ENCODE peak calls at places on chromosomes 4 and X, in five cellular contexts. One of them, this sample, is unnamed.

GRCh38 chr4:108157655-108158054 is 11.1 kb downstream of the LEF1 start:
- DNase-seq in naive B cell: no peak
- DNase-seq in GM19239: no peak
- DNase-seq in stimulated activated CD4-positive, alpha-beta T cell treated with anti-CD3 and anti-CD28 coated beads, Interleukin-2, amount 100 ng/mL, for 24 hours: no peak
- DNase-seq in head of caudate nucleus: no peak
- DNase-seq in this sample: no peak

GRCh38 chr4:150818129-150818528 is 197.0 kb downstream of the LRBA start:
- DNase-seq in stimulated activated CD4-positive, alpha-beta T cell treated with anti-CD3 and anti-CD28 coated beads, Interleukin-2, amount 100 ng/mL, for 24 hours: no peak
- DNase-seq in head of caudate nucleus: no peak
- DNase-seq in naive B cell: no peak
- DNase-seq in GM19239: no peak
- DNase-seq in this sample: no peak

GRCh38 chrX:40300286-40300890 is 202.6 kb upstream of the BCOR start:
- DNase-seq in naive B cell: no peak
- DNase-seq in GM19239: no peak
- DNase-seq in stimulated activated CD4-positive, alpha-beta T cell treated with anti-CD3 and anti-CD28 coated beads, Interleukin-2, amount 100 ng/mL, for 24 hours: peak; percentile 15
- DNase-seq in head of caudate nucleus: no peak
- DNase-seq in this sample: no peak

GRCh38 chrX:152907084-152907651 is 9.3 kb downstream of the ZNF185 start:
- DNase-seq in head of caudate nucleus: no peak
- DNase-seq in GM19239: no peak
- DNase-seq in naive B cell: no peak
- DNase-seq in stimulated activated CD4-positive, alpha-beta T cell treated with anti-CD3 and anti-CD28 coated beads, Interleukin-2, amount 100 ng/mL, for 24 hours: no peak
- DNase-seq in this sample: no peak

GRCh38 chr4:186723207-186724047 is at the start of gene FAT1:
- DNase-seq in stimulated activated CD4-positive, alpha-beta T cell treated with anti-CD3 and anti-CD28 coated beads, Interleukin-2, amount 100 ng/mL, for 24 hours: peak; percentile 23
- DNase-seq in naive B cell: no peak
- DNase-seq in GM19239: peak; percentile 9
- DNase-seq in head of caudate nucleus: peak; percentile 69
- DNase-seq in this sample: no peak

GRCh38 chrX:12197030-12197429 is 58.8 kb downstream of the FRMPD4 start:
- DNase-seq in stimulated activated CD4-positive, alpha-beta T cell treated with anti-CD3 and anti-CD28 coated beads, Interleukin-2, amount 100 ng/mL, for 24 hours: no peak
- DNase-seq in head of caudate nucleus: no peak
- DNase-seq in naive B cell: no peak
- DNase-seq in GM19239: no peak
- DNase-seq in this sample: no peak

GRCh38 chr4:80452768-80453167 is 117.2 kb downstream of the CFAP299 start:
- DNase-seq in head of caudate nucleus: no peak
- DNase-seq in stimulated activated CD4-positive, alpha-beta T cell treated with anti-CD3 and anti-CD28 coated beads, Interleukin-2, amount 100 ng/mL, for 24 hours: no peak
- DNase-seq in naive B cell: no peak
- DNase-seq in GM19239: no peak
- DNase-seq in this sample: peak; percentile 76

GRCh38 chrX:53318766-53319353 is 37.5 kb upstream of the IQSEC2 start:
- DNase-seq in stimulated activated CD4-positive, alpha-beta T cell treated with anti-CD3 and anti-CD28 coated beads, Interleukin-2, amount 100 ng/mL, for 24 hours: no peak
- DNase-seq in head of caudate nucleus: peak; percentile 73
- DNase-seq in GM19239: no peak
- DNase-seq in naive B cell: no peak
- DNase-seq in this sample: no peak

GRCh38 chrX:107629533-107629909 is 1.2 kb downstream of the PRPS1 start:
- DNase-seq in naive B cell: no peak
- DNase-seq in stimulated activated CD4-positive, alpha-beta T cell treated with anti-CD3 and anti-CD28 coated beads, Interleukin-2, amount 100 ng/mL, for 24 hours: no peak
- DNase-seq in GM19239: no peak
- DNase-seq in head of caudate nucleus: no peak
- DNase-seq in this sample: peak; percentile 2

GRCh38 chrX:108712886-108713285 is 23.5 kb downstream of the IRS4 start:
- DNase-seq in stimulated activated CD4-positive, alpha-beta T cell treated with anti-CD3 and anti-CD28 coated beads, Interleukin-2, amount 100 ng/mL, for 24 hours: no peak
- DNase-seq in GM19239: no peak
- DNase-seq in head of caudate nucleus: no peak
- DNase-seq in naive B cell: no peak
- DNase-seq in this sample: no peak

GRCh38 chr4:149441338-149441737 is 374.3 kb downstream of the IQCM start:
- DNase-seq in GM19239: no peak
- DNase-seq in stimulated activated CD4-positive, alpha-beta T cell treated with anti-CD3 and anti-CD28 coated beads, Interleukin-2, amount 100 ng/mL, for 24 hours: no peak
- DNase-seq in head of caudate nucleus: no peak
- DNase-seq in naive B cell: no peak
- DNase-seq in this sample: peak; percentile 61

GRCh38 chrX:39158801-39159657 is 357.8 kb downstream of the MID1IP1 start:
- DNase-seq in head of caudate nucleus: no peak
- DNase-seq in stimulated activated CD4-positive, alpha-beta T cell treated with anti-CD3 and anti-CD28 coated beads, Interleukin-2, amount 100 ng/mL, for 24 hours: no peak
- DNase-seq in naive B cell: no peak
- DNase-seq in GM19239: no peak
- DNase-seq in this sample: peak; percentile 8

GRCh38 chr4:102586002-102586643 is 85.0 kb downstream of the NFKB1 start:
- DNase-seq in head of caudate nucleus: no peak
- DNase-seq in naive B cell: no peak
- DNase-seq in GM19239: no peak
- DNase-seq in stimulated activated CD4-positive, alpha-beta T cell treated with anti-CD3 and anti-CD28 coated beads, Interleukin-2, amount 100 ng/mL, for 24 hours: no peak
- DNase-seq in this sample: peak; percentile 57

GRCh38 chr4:107279729-107280128 is 243.6 kb upstream of the DKK2 start:
- DNase-seq in naive B cell: no peak
- DNase-seq in GM19239: no peak
- DNase-seq in head of caudate nucleus: no peak
- DNase-seq in stimulated activated CD4-positive, alpha-beta T cell treated with anti-CD3 and anti-CD28 coated beads, Interleukin-2, amount 100 ng/mL, for 24 hours: no peak
- DNase-seq in this sample: peak; percentile 79

GRCh38 chrX:121146059-121146628 is 98.7 kb downstream of the GLUD2 start:
- DNase-seq in naive B cell: no peak
- DNase-seq in GM19239: no peak
- DNase-seq in stimulated activated CD4-positive, alpha-beta T cell treated with anti-CD3 and anti-CD28 coated beads, Interleukin-2, amount 100 ng/mL, for 24 hours: no peak
- DNase-seq in head of caudate nucleus: no peak
- DNase-seq in this sample: peak; percentile 4

GRCh38 chr4:140061194-140061593 is 92.8 kb downstream of the MAML3 start:
- DNase-seq in stimulated activated CD4-positive, alpha-beta T cell treated with anti-CD3 and anti-CD28 coated beads, Interleukin-2, amount 100 ng/mL, for 24 hours: no peak
- DNase-seq in GM19239: no peak
- DNase-seq in head of caudate nucleus: no peak
- DNase-seq in naive B cell: no peak
- DNase-seq in this sample: no peak

GRCh38 chr4:120517966-120518365 is 404.6 kb downstream of the PRDM5 start:
- DNase-seq in head of caudate nucleus: no peak
- DNase-seq in GM19239: no peak
- DNase-seq in stimulated activated CD4-positive, alpha-beta T cell treated with anti-CD3 and anti-CD28 coated beads, Interleukin-2, amount 100 ng/mL, for 24 hours: no peak
- DNase-seq in naive B cell: no peak
- DNase-seq in this sample: peak; percentile 77

GRCh38 chrX:46722742-46723568 is 36.0 kb downstream of the SLC9A7 start:
- DNase-seq in naive B cell: no peak
- DNase-seq in stimulated activated CD4-positive, alpha-beta T cell treated with anti-CD3 and anti-CD28 coated beads, Interleukin-2, amount 100 ng/mL, for 24 hours: no peak
- DNase-seq in GM19239: no peak
- DNase-seq in head of caudate nucleus: no peak
- DNase-seq in this sample: peak; percentile 66

GRCh38 chr4:8747467-8747841 is 124.2 kb downstream of the HMX1 start:
- DNase-seq in GM19239: no peak
- DNase-seq in head of caudate nucleus: peak; percentile 33
- DNase-seq in stimulated activated CD4-positive, alpha-beta T cell treated with anti-CD3 and anti-CD28 coated beads, Interleukin-2, amount 100 ng/mL, for 24 hours: no peak
- DNase-seq in naive B cell: no peak
- DNase-seq in this sample: no peak

GRCh38 chrX:41302293-41302868 is 31.6 kb upstream of the DDX3X start:
- DNase-seq in naive B cell: no peak
- DNase-seq in GM19239: no peak
- DNase-seq in head of caudate nucleus: no peak
- DNase-seq in stimulated activated CD4-positive, alpha-beta T cell treated with anti-CD3 and anti-CD28 coated beads, Interleukin-2, amount 100 ng/mL, for 24 hours: no peak
- DNase-seq in this sample: peak; percentile 31

GRCh38 chrX:14497184-14497666 is 32.1 kb upstream of the GLRA2 start:
- DNase-seq in stimulated activated CD4-positive, alpha-beta T cell treated with anti-CD3 and anti-CD28 coated beads, Interleukin-2, amount 100 ng/mL, for 24 hours: peak; percentile 1
- DNase-seq in naive B cell: peak; percentile 1
- DNase-seq in head of caudate nucleus: no peak
- DNase-seq in GM19239: peak; percentile 1
- DNase-seq in this sample: no peak

GRCh38 chrX:13658602-13659001 is 5.7 kb downstream of the TCEANC start:
- DNase-seq in stimulated activated CD4-positive, alpha-beta T cell treated with anti-CD3 and anti-CD28 coated beads, Interleukin-2, amount 100 ng/mL, for 24 hours: no peak
- DNase-seq in head of caudate nucleus: no peak
- DNase-seq in GM19239: no peak
- DNase-seq in naive B cell: peak; percentile 60
- DNase-seq in this sample: peak; percentile 50

GRCh38 chr4:77020017-77020416 is 55.8 kb downstream of the CCNI start:
- DNase-seq in stimulated activated CD4-positive, alpha-beta T cell treated with anti-CD3 and anti-CD28 coated beads, Interleukin-2, amount 100 ng/mL, for 24 hours: no peak
- DNase-seq in naive B cell: no peak
- DNase-seq in GM19239: no peak
- DNase-seq in head of caudate nucleus: no peak
- DNase-seq in this sample: no peak

GRCh38 chr4:5050520-5050955 is 742 bp upstream of the STK32B start:
- DNase-seq in stimulated activated CD4-positive, alpha-beta T cell treated with anti-CD3 and anti-CD28 coated beads, Interleukin-2, amount 100 ng/mL, for 24 hours: peak; percentile 54
- DNase-seq in naive B cell: peak; percentile 20
- DNase-seq in head of caudate nucleus: peak; percentile 83
- DNase-seq in GM19239: peak; percentile 39
- DNase-seq in this sample: peak; percentile 52

GRCh38 chr4:11814758-11815157 is 386.1 kb upstream of the HS3ST1 start:
- DNase-seq in head of caudate nucleus: no peak
- DNase-seq in stimulated activated CD4-positive, alpha-beta T cell treated with anti-CD3 and anti-CD28 coated beads, Interleukin-2, amount 100 ng/mL, for 24 hours: no peak
- DNase-seq in naive B cell: no peak
- DNase-seq in GM19239: no peak
- DNase-seq in this sample: peak; percentile 14

GRCh38 chrX:55167124-55167523 is 53.0 kb upstream of the PAGE5 start:
- DNase-seq in stimulated activated CD4-positive, alpha-beta T cell treated with anti-CD3 and anti-CD28 coated beads, Interleukin-2, amount 100 ng/mL, for 24 hours: no peak
- DNase-seq in GM19239: no peak
- DNase-seq in naive B cell: no peak
- DNase-seq in head of caudate nucleus: no peak
- DNase-seq in this sample: peak; percentile 38

GRCh38 chr4:3800351-3800750 is 34.2 kb downstream of the ADRA2C start:
- DNase-seq in head of caudate nucleus: no peak
- DNase-seq in naive B cell: no peak
- DNase-seq in stimulated activated CD4-positive, alpha-beta T cell treated with anti-CD3 and anti-CD28 coated beads, Interleukin-2, amount 100 ng/mL, for 24 hours: no peak
- DNase-seq in GM19239: no peak
- DNase-seq in this sample: no peak

GRCh38 chr4:160406426-160406825 is 1303.5 kb downstream of the RAPGEF2 start:
- DNase-seq in naive B cell: no peak
- DNase-seq in head of caudate nucleus: no peak
- DNase-seq in stimulated activated CD4-positive, alpha-beta T cell treated with anti-CD3 and anti-CD28 coated beads, Interleukin-2, amount 100 ng/mL, for 24 hours: no peak
- DNase-seq in GM19239: no peak
- DNase-seq in this sample: no peak